ENCODE peak calls at places on chromosomes 5 and 9, in six cellular contexts. K, X, P, W, Q and H are unnamed samples.
A peak's percentile ranks its signal among the peaks of the same experiment; 100 is the strongest.

GRCh38 chr5:34854459-34855174 is 15.7 kb downstream of the TTC23L start:
- DNase-seq in K (no peak), X (no peak), P (no peak), W (no peak), Q (no peak), H (peak; percentile 81)

GRCh38 chr9:134602547-134603362 is 38.8 kb upstream of the COL5A1 start:
- DNase-seq in K (peak; percentile 69), X (peak; percentile 88), P (peak; percentile 89), W (no peak), Q (no peak), H (peak; percentile 100)

GRCh38 chr5:131064669-131065371 is 100.2 kb downstream of the HINT1 start:
- DNase-seq in K (no peak), X (no peak), P (no peak), W (no peak), Q (no peak), H (no peak)

GRCh38 chr9:18905033-18905882 is 127.8 kb downstream of the SAXO1 start:
- DNase-seq in K (no peak), X (no peak), P (no peak), W (no peak), Q (no peak), H (peak; percentile 71)

GRCh38 chr9:136807281-136808074 is at the start of gene RABL6:
- DNase-seq in K (peak; percentile 90), X (peak; percentile 91), P (peak; percentile 77), W (peak; percentile 90), Q (peak; percentile 85), H (peak; percentile 32)

GRCh38 chr5:180471866-180472265 is 22.3 kb upstream of the CNOT6 start:
- DNase-seq in K (no peak), X (no peak), P (no peak), W (peak; percentile 36), Q (no peak), H (no peak)

GRCh38 chr5:61638476-61638875 is 306.4 kb downstream of the ZSWIM6 start:
- DNase-seq in K (no peak), X (no peak), P (no peak), W (no peak), Q (peak; percentile 62), H (no peak)

GRCh38 chr5:178625679-178626483 is 969 bp downstream of the CLK4 start:
- DNase-seq in K (no peak), X (peak; percentile 20), P (peak; percentile 64), W (no peak), Q (no peak), H (peak; percentile 46)

GRCh38 chr9:94805585-94805984 is 79.1 kb downstream of the AOPEP start:
- DNase-seq in K (no peak), X (peak; percentile 82), P (no peak), W (no peak), Q (no peak), H (peak; percentile 98)

GRCh38 chr5:178297751-178298150 is 65.1 kb upstream of the PHYKPL start:
- DNase-seq in K (peak; percentile 28), X (no peak), P (no peak), W (peak; percentile 32), Q (peak; percentile 3), H (no peak)

GRCh38 chr5:159132429-159133040 is 32.8 kb upstream of the EBF1 start:
- DNase-seq in K (no peak), X (no peak), P (no peak), W (no peak), Q (no peak), H (no peak)

GRCh38 chr9:18014556-18014955 is 435.7 kb downstream of the SH3GL2 start:
- DNase-seq in K (no peak), X (no peak), P (no peak), W (no peak), Q (no peak), H (no peak)

GRCh38 chr5:139964266-139964993 is 78.7 kb downstream of the NRG2 start:
- DNase-seq in K (no peak), X (no peak), P (no peak), W (peak; percentile 19), Q (no peak), H (no peak)

GRCh38 chr5:139960723-139961383 is 82.2 kb downstream of the NRG2 start:
- DNase-seq in K (no peak), X (no peak), P (no peak), W (peak; percentile 29), Q (no peak), H (no peak)

GRCh38 chr5:139961435-139962157 is 81.5 kb downstream of the NRG2 start:
- DNase-seq in K (no peak), X (no peak), P (no peak), W (peak; percentile 39), Q (no peak), H (no peak)

GRCh38 chr5:139964994-139965565 is 78.0 kb downstream of the NRG2 start:
- DNase-seq in K (no peak), X (no peak), P (no peak), W (peak; percentile 28), Q (no peak), H (no peak)

GRCh38 chr5:139962445-139962844 is 80.7 kb downstream of the NRG2 start:
- DNase-seq in K (no peak), X (no peak), P (no peak), W (no peak), Q (no peak), H (no peak)
- TF ChIP-seq CTCF in K (no peak), X (no peak), P (no peak), W (no peak), Q (no peak), H (no peak)

GRCh38 chr5:142797420-142797819 is 27.2 kb downstream of the ARHGAP26 start:
- DNase-seq in K (no peak), X (no peak), P (no peak), W (no peak), Q (no peak), H (no peak)
- H3K4me1 ChIP-seq in K (peaks cover 3% of the 10 kb centered on the region), X (peaks cover 45% of the 10 kb centered on the region), P (peaks cover 79% of the 10 kb centered on the region), W (peaks cover 20% of the 10 kb centered on the region), Q (peaks cover 96% of the 10 kb centered on the region), H (no peaks in the 10 kb centered on the region)

GRCh38 chr5:115844321-115844817 is 2.6 kb downstream of the AP3S1 start:
- DNase-seq in K (no peak), X (no peak), P (no peak), W (no peak), Q (no peak), H (no peak)
- TF ChIP-seq CTCF in K (no peak), X (no peak), P (no peak), W (no peak), Q (no peak), H (no peak)

GRCh38 chr5:53023969-53024368 is 34.8 kb downstream of the ITGA2 start:
- DNase-seq in K (no peak), X (no peak), P (no peak), W (no peak), Q (no peak), H (peak; percentile 74)

GRCh38 chr5:53024535-53024934 is 35.4 kb downstream of the ITGA2 start:
- DNase-seq in K (no peak), X (no peak), P (no peak), W (no peak), Q (no peak), H (no peak)

GRCh38 chr5:53019320-53019719 is 30.2 kb downstream of the ITGA2 start:
- DNase-seq in K (no peak), X (peak; percentile 56), P (no peak), W (no peak), Q (no peak), H (peak; percentile 82)

GRCh38 chr5:53025506-53025905 is 36.4 kb downstream of the ITGA2 start:
- DNase-seq in K (no peak), X (no peak), P (no peak), W (no peak), Q (no peak), H (no peak)

DNA sequence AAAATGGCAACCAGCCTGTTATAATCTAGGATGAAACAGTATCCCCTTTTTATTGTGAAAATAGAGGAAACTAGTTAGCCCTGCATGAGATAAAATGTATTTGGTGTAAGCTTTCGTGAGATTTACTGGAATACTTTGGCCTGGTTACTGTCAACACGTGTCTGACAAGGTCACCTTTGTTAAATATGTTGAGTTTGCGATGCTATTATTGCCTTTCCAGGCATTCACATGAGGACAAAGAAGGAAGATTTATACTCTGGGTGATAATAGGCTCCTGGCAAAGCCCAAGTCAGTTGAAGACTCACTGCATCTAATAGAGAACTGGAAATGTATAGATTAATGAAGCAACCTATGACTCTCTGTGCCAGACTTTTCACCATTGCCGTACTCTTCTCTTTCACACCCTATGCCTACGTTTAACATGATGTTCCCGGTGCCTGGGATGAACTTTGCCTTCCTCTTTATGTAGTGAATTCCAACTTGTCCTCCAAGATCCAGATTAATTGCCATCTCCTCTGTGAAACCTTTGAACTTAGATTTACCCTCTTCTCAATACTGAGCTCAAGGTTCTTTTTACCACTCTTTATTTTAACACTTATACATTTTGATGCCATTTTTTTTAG is 33.8 kb downstream of the ITGA2 start:
- DNase-seq in K (no peak), X (no peak), P (no peak), W (no peak), Q (no peak), H (no peak)
- H3K4me1 ChIP-seq in K (no peaks in the 10 kb centered on the region), X (peaks cover 54% of the 10 kb centered on the region), P (no peaks in the 10 kb centered on the region), W (peaks cover 8% of the 10 kb centered on the region), Q (peaks cover 34% of the 10 kb centered on the region), H (peaks cover 11% of the 10 kb centered on the region)

DNA sequence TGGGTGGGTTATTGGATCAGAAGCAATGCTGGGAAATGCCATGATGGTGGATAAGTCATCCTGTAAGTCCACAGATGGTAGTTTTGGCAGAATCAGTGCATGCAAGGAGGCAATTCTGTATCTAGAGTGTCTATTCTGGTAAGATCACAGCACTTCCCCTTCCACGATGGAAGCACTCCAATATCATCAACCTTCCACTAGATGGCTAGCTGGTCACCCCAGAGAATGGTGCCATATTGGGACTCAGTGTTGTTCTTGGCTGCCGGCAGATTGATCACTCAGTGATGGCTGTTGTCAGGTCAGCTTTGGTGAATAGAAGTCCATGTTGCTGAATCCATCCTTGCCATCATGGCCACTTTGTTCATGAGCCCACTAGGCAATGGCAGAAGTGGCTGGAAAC is 553.5 kb downstream of the CSNK1G3 start:
- DNase-seq in K (no peak), X (no peak), P (no peak), W (no peak), Q (no peak), H (no peak)
- TF ChIP-seq CTCF in K (no peak), X (no peak), P (no peak), W (no peak), Q (no peak), H (no peak)